ENCODE peak calls at places on chromosomes 13 and 19, in seven cellular contexts. D, U, R, A, O, N and S are unnamed samples.

GRCh38 chr13:83731113-83731512 is 151.2 kb downstream of the SLITRK1 start:
- DNase-seq in D (no peak), A (peak; percentile 26), N (no peak), O (peak; percentile 38), R (no peak), U (no peak), S (no peak)

GRCh38 chr13:20518652-20519051 is 7.0 kb downstream of the CRYL1 start:
- DNase-seq in R (no peak), O (no peak), U (no peak), D (no peak), N (no peak), A (no peak), S (no peak)

GRCh38 chr13:50377726-50378270 is 362.6 kb downstream of the KCNRG start:
- DNase-seq in O (no peak), N (no peak), R (no peak), U (no peak), D (no peak), A (no peak), S (no peak)

GRCh38 chr19:51586799-51587198 is 15.7 kb downstream of the ZNF175 start:
- DNase-seq in R (no peak), O (no peak), D (no peak), N (no peak), A (no peak), U (no peak), S (no peak)

GRCh38 chr13:102721800-102722231 is 27.0 kb upstream of the METTL21C start:
- DNase-seq in N (peak; percentile 69), D (no peak), O (no peak), R (no peak), A (peak; percentile 57), U (no peak), S (no peak)

GRCh38 chr19:1514986-1515721 is 2.3 kb upstream of the ADAMTSL5 start:
- DNase-seq in O (no peak), D (no peak), R (no peak), A (no peak), N (no peak), U (no peak), S (no peak)

GRCh38 chr13:113540523-113540922 is 44.0 kb upstream of the TFDP1 start:
- DNase-seq in U (no peak), A (no peak), N (no peak), O (no peak), R (no peak), D (no peak), S (no peak)

GRCh38 chr19:40633207-40633606 is 32.0 kb downstream of the LTBP4 start:
- DNase-seq in A (peak; percentile 73), N (peak; percentile 55), O (no peak), D (no peak), U (no peak), R (no peak), S (no peak)

GRCh38 chr13:106357198-106357597 is 178.3 kb downstream of the EFNB2 start:
- DNase-seq in D (no peak), A (no peak), N (peak; percentile 23), U (no peak), R (no peak), O (no peak), S (no peak)

GRCh38 chr13:41668130-41668757 is 210.9 kb downstream of the RGCC start:
- DNase-seq in R (no peak), A (peak; percentile 88), O (peak; percentile 46), D (peak; percentile 61), N (peak; percentile 93), U (peak; percentile 68), S (peak; percentile 93)

GRCh38 chr13:24670927-24671326 is 9.3 kb upstream of the ATP12A start:
- DNase-seq in R (peak; percentile 5), N (peak; percentile 75), U (no peak), A (no peak), O (no peak), D (peak; percentile 18), S (peak; percentile 71)

GRCh38 chr13:73451120-73452029 is 392.6 kb downstream of the KLF5 start:
- DNase-seq in A (no peak), D (no peak), O (no peak), R (no peak), U (no peak), N (no peak), S (peak; percentile 98)

GRCh38 chr13:28097503-28097902 is 2.9 kb downstream of the FLT3 start:
- DNase-seq in U (no peak), R (no peak), D (no peak), N (no peak), O (no peak), A (no peak), S (no peak)

GRCh38 chr13:39038569-39038898 is 278 bp downstream of the NHLRC3 start:
- DNase-seq in R (peak; percentile 41), N (peak; percentile 58), U (peak; percentile 42), O (no peak), A (no peak), D (peak; percentile 13), S (peak; percentile 60)

GRCh38 chr13:79387853-79388252 is 18.2 kb downstream of the RBM26 start:
- DNase-seq in D (no peak), A (no peak), N (no peak), O (no peak), R (no peak), U (no peak), S (no peak)

GRCh38 chr19:4183967-4184717 is 1.7 kb downstream of the ANKRD24 start:
- DNase-seq in D (no peak), A (no peak), O (peak; percentile 91), U (peak; percentile 50), N (peak; percentile 21), R (no peak), S (no peak)